ENCODE peak calls at places on chromosomes 7 and 10, in eight cellular contexts. H is IMR-90, N is neural crest cell, T is HCT116, Q is GM13977, I is OCI-LY7, A is fibroblast of pulmonary artery, Z is colonic mucosa. G is an unnamed sample.
A peak's percentile ranks its signal among the peaks of the same experiment; 100 is the strongest.

GRCh38 chr10:127415901-127416630 is 133.0 kb upstream of the NPS start:
- DNase-seq in H (no peak), N (no peak), T (no peak), Q (no peak), I (no peak), A (no peak), Z (no peak), G (no peak)

GRCh38 chr7:139635521-139636240 is 112.2 kb downstream of the CLEC2L start:
- DNase-seq in H (no peak), N (no peak), T (no peak), Q (no peak), I (no peak), A (no peak), Z (no peak), G (no peak)

GRCh38 chr10:131231323-131231964 is 80.1 kb downstream of the TCERG1L start:
- DNase-seq in H (no peak), N (no peak), T (no peak), Q (no peak), I (no peak), A (no peak), Z (no peak), G (no peak)

GRCh38 chr10:110610308-110610774 is 33.8 kb upstream of the RBM20 start:
- DNase-seq in H (peak; percentile 49), N (peak; percentile 58), T (peak; percentile 49), Q (peak; percentile 60), I (peak; percentile 76), A (peak; percentile 58), Z (peak; percentile 60), G (peak; percentile 67)

GRCh38 chr10:129744896-129745750 is 219.0 kb downstream of the EBF3 start:
- DNase-seq in H (no peak), N (no peak), T (no peak), Q (no peak), I (no peak), A (no peak), Z (no peak), G (no peak)

GRCh38 chr7:7761340-7761973 is 43.0 kb upstream of the RPA3 start:
- DNase-seq in H (peak; percentile 66), N (no peak), T (peak; percentile 26), Q (peak; percentile 23), I (peak; percentile 68), A (peak; percentile 74), Z (no peak), G (no peak)

GRCh38 chr7:37211097-37211496 is 237.6 kb downstream of the ELMO1 start:
- DNase-seq in H (peak; percentile 37), N (no peak), T (no peak), Q (no peak), I (no peak), A (peak; percentile 78), Z (peak; percentile 26), G (no peak)

GRCh38 chr10:130167193-130167592 is 31.0 kb downstream of the GLRX3 start:
- DNase-seq in H (no peak), N (no peak), T (no peak), Q (no peak), I (no peak), A (no peak), Z (no peak), G (no peak)

DNA sequence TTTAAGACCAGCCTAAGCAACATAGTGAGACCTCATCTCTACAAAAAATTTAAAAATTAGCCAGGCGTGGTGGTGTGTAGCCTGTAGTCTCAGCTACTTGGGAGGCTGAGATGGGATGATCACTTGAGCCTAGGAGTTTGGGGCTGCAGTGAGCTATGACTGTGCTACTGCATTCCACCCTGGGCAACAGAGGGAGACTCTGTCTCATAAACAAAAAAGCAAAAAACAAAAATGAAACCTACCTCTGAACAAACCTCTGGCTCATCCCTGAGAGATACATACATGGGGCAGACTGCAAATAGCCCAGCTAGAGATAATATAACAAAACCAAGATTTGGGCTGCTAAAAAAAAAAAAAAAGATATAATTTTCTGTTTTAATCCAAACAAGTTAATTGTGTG is 19.5 kb downstream of the C10orf67 start:
- DNase-seq in H (no peak), N (no peak), T (no peak), Q (no peak), I (no peak), A (no peak), Z (no peak), G (no peak)
- TF ChIP-seq CTCF in H (no peak), N (no peak), T (no peak), Q (peak; percentile 43), I (no peak), A (peak; percentile 16), Z (no peak), G (no peak)

GRCh38 chr7:40197527-40197926 is 62.7 kb downstream of the SUGCT start:
- DNase-seq in H (no peak), N (no peak), T (no peak), Q (no peak), I (no peak), A (no peak), Z (no peak), G (no peak)

GRCh38 chr7:40202851-40203250 is 68.0 kb downstream of the SUGCT start:
- DNase-seq in H (no peak), N (no peak), T (no peak), Q (no peak), I (no peak), A (no peak), Z (no peak), G (no peak)

GRCh38 chr7:40194743-40195142 is 59.9 kb downstream of the SUGCT start:
- DNase-seq in H (peak; percentile 88), N (no peak), T (no peak), Q (no peak), I (no peak), A (peak; percentile 79), Z (no peak), G (no peak)

GRCh38 chr7:40200791-40201190 is 66.0 kb downstream of the SUGCT start:
- DNase-seq in H (peak; percentile 87), N (no peak), T (no peak), Q (no peak), I (no peak), A (peak; percentile 90), Z (no peak), G (no peak)

DNA sequence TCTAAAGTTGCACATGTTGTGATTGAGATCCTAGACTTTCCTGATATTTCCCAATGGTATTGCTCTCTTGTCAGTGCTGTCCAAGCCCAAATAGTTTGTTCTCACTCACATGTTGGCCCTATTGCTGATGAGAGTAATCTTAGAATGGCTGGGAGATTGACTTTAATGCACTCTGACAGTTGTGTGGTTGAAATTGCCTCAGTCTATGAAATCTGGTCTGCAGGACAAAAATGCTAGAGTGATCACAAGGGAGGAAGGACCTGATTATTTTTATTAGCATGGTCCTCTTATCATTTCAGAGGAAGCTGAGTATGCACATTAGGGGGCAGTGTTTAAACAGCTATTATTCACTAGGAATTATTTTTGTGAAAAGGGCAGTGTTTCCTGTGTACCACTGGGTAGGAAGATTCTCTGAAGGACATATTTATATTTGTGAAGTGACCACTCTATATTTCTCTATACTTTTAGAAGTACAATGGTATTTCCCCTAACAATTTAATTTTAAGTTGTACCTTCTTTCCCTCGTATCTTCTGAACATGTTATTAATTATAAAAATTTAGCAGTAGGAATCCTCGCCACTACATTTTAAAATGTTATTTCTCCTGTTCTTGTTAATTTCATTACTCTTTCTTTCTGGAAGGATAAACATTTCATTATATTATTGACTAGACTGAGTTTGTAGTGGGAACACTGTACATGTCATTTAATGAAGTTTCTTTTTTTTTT is 64.4 kb downstream of the SUGCT start:
- DNase-seq in H (peak; percentile 63), N (no peak), T (no peak), Q (no peak), I (peak; percentile 5), A (peak; percentile 84), Z (no peak), G (no peak)
- TF ChIP-seq CTCF in H (peak; percentile 61), N (peak; percentile 50), T (peak; percentile 28), Q (peak; percentile 22), I (peak; percentile 70), A (peak; percentile 74), Z (no peak), G (peak; percentile 15)

GRCh38 chr10:71836594-71836970 is 14.5 kb downstream of the PSAP start:
- DNase-seq in H (no peak), N (no peak), T (no peak), Q (no peak), I (peak; percentile 38), A (no peak), Z (no peak), G (no peak)

GRCh38 chr10:71838264-71839211 is 12.5 kb downstream of the PSAP start:
- DNase-seq in H (peak; percentile 50), N (no peak), T (no peak), Q (no peak), I (no peak), A (peak; percentile 20), Z (no peak), G (no peak)

GRCh38 chr10:71834343-71834674 is 16.7 kb downstream of the PSAP start:
- DNase-seq in H (no peak), N (no peak), T (no peak), Q (no peak), I (no peak), A (no peak), Z (no peak), G (no peak)

GRCh38 chr10:71835671-71836593 is 15.1 kb downstream of the PSAP start:
- DNase-seq in H (peak; percentile 70), N (peak; percentile 29), T (no peak), Q (peak; percentile 89), I (peak; percentile 98), A (peak; percentile 88), Z (no peak), G (no peak)

GRCh38 chr10:71837085-71837827 is 13.8 kb downstream of the PSAP start:
- DNase-seq in H (no peak), N (no peak), T (no peak), Q (no peak), I (peak; percentile 77), A (peak; percentile 18), Z (no peak), G (peak; percentile 32)
- TF ChIP-seq CTCF in H (peak; percentile 24), N (peak; percentile 59), T (peak; percentile 54), Q (peak; percentile 59), I (peak; percentile 98), A (peak; percentile 28), Z (no peak), G (peak; percentile 29)

GRCh38 chr7:34333184-34333583 is 324.8 kb upstream of the NPSR1 start:
- DNase-seq in H (no peak), N (no peak), T (no peak), Q (no peak), I (no peak), A (no peak), Z (no peak), G (no peak)

GRCh38 chr7:34333925-34334324 is 324.1 kb upstream of the NPSR1 start:
- DNase-seq in H (no peak), N (no peak), T (no peak), Q (no peak), I (no peak), A (no peak), Z (no peak), G (no peak)

GRCh38 chr7:34331102-34331501 is 326.9 kb upstream of the NPSR1 start:
- DNase-seq in H (no peak), N (no peak), T (no peak), Q (no peak), I (no peak), A (no peak), Z (no peak), G (no peak)

GRCh38 chr7:34327681-34328080 is 330.3 kb upstream of the NPSR1 start:
- DNase-seq in H (no peak), N (no peak), T (no peak), Q (no peak), I (no peak), A (no peak), Z (no peak), G (no peak)

DNA sequence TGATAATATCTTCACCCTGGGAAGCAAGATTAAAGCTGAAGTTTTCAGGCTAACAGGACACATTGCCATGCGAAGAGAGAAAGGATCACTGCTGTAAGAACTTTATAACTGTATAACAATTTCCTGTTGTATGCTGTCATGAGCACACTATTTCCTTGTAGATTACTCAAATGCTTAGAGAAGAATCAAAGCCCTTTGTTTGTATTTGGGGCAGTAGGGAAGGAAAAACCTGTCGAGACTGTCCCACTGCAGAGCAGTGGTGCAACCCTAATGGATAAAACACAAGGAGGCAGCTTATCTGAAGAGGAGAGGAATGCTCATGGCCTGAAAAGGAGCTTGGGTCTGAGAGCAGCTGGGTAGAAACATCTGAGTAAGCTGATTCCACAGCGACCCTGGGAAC is 327.7 kb upstream of the NPSR1 start:
- DNase-seq in H (no peak), N (no peak), T (no peak), Q (no peak), I (no peak), A (peak; percentile 37), Z (no peak), G (no peak)
- TF ChIP-seq CTCF in H (no peak), N (no peak), T (no peak), Q (no peak), I (no peak), A (no peak), Z (no peak), G (no peak)